ENCODE peak calls at places on chromosome 13, in eight cellular contexts. One of them, this sample, is unnamed. For H3K27me3, the result is how much of the 10 kb centered on the place peaks cover.

GRCh38 chr13:107376393-107377085 is 808.6 kb upstream of the ARGLU1 start:
- DNase-seq in dorsolateral prefrontal cortex: no peak
- DNase-seq in left lung: no peak
- DNase-seq in PC-3: no peak
- DNase-seq in mesenchymal stem cell: no peak
- DNase-seq in naive thymus-derived CD4-positive, alpha-beta T cell: no peak
- DNase-seq in heart right ventricle: no peak
- DNase-seq in adipocyte: peak
- DNase-seq in this sample: no peak

GRCh38 chr13:46654956-46655726 is 102.2 kb downstream of the LRCH1 start:
- DNase-seq in left lung: no peak
- DNase-seq in adipocyte: peak
- DNase-seq in mesenchymal stem cell: no peak
- DNase-seq in heart right ventricle: no peak
- DNase-seq in naive thymus-derived CD4-positive, alpha-beta T cell: no peak
- DNase-seq in PC-3: no peak
- DNase-seq in dorsolateral prefrontal cortex: no peak
- DNase-seq in this sample: no peak

GRCh38 chr13:47004022-47004421 is 107.2 kb upstream of the HTR2A start:
- DNase-seq in left lung: no peak
- DNase-seq in dorsolateral prefrontal cortex: no peak
- DNase-seq in PC-3: peak
- DNase-seq in heart right ventricle: no peak
- DNase-seq in mesenchymal stem cell: peak
- DNase-seq in naive thymus-derived CD4-positive, alpha-beta T cell: no peak
- DNase-seq in adipocyte: no peak
- DNase-seq in this sample: no peak

GRCh38 chr13:39777527-39778061 is 122.1 kb downstream of the COG6 start:
- DNase-seq in PC-3: peak
- DNase-seq in mesenchymal stem cell: peak
- DNase-seq in left lung: no peak
- DNase-seq in naive thymus-derived CD4-positive, alpha-beta T cell: no peak
- DNase-seq in heart right ventricle: no peak
- DNase-seq in adipocyte: peak
- DNase-seq in dorsolateral prefrontal cortex: no peak
- DNase-seq in this sample: peak

GRCh38 chr13:65946387-65946786 is 1283.7 kb downstream of the PCDH9 start:
- DNase-seq in naive thymus-derived CD4-positive, alpha-beta T cell: no peak
- DNase-seq in adipocyte: no peak
- DNase-seq in mesenchymal stem cell: no peak
- DNase-seq in PC-3: peak
- DNase-seq in dorsolateral prefrontal cortex: no peak
- DNase-seq in left lung: no peak
- DNase-seq in heart right ventricle: no peak
- DNase-seq in this sample: no peak

GRCh38 chr13:20192470-20193141 is at the start of gene GJB2:
- DNase-seq in left lung: no peak
- DNase-seq in heart right ventricle: no peak
- DNase-seq in adipocyte: no peak
- DNase-seq in naive thymus-derived CD4-positive, alpha-beta T cell: no peak
- DNase-seq in dorsolateral prefrontal cortex: no peak
- DNase-seq in mesenchymal stem cell: no peak
- DNase-seq in PC-3: peak
- DNase-seq in this sample: no peak

GRCh38 chr13:102028846-102029245 is 373.0 kb downstream of the FGF14 start:
- DNase-seq in left lung: no peak
- DNase-seq in PC-3: no peak
- DNase-seq in adipocyte: no peak
- DNase-seq in heart right ventricle: no peak
- DNase-seq in dorsolateral prefrontal cortex: no peak
- DNase-seq in mesenchymal stem cell: no peak
- DNase-seq in naive thymus-derived CD4-positive, alpha-beta T cell: no peak
- DNase-seq in this sample: no peak

GRCh38 chr13:32837973-32838940 is 178.0 kb upstream of the KL start:
- DNase-seq in heart right ventricle: no peak
- DNase-seq in naive thymus-derived CD4-positive, alpha-beta T cell: no peak
- DNase-seq in mesenchymal stem cell: no peak
- DNase-seq in left lung: no peak
- DNase-seq in adipocyte: no peak
- DNase-seq in PC-3: no peak
- DNase-seq in dorsolateral prefrontal cortex: no peak
- DNase-seq in this sample: no peak

GRCh38 chr13:32878172-32878571 is 138.1 kb upstream of the KL start:
- DNase-seq in dorsolateral prefrontal cortex: no peak
- DNase-seq in left lung: no peak
- DNase-seq in PC-3: peak
- DNase-seq in naive thymus-derived CD4-positive, alpha-beta T cell: no peak
- DNase-seq in heart right ventricle: no peak
- DNase-seq in mesenchymal stem cell: peak
- DNase-seq in adipocyte: no peak
- DNase-seq in this sample: no peak

GRCh38 chr13:42549555-42549941 is 24.4 kb upstream of the TNFSF11 start:
- DNase-seq in PC-3: no peak
- DNase-seq in mesenchymal stem cell: peak
- DNase-seq in adipocyte: no peak
- DNase-seq in dorsolateral prefrontal cortex: no peak
- DNase-seq in heart right ventricle: no peak
- DNase-seq in left lung: no peak
- DNase-seq in naive thymus-derived CD4-positive, alpha-beta T cell: no peak
- DNase-seq in this sample: no peak

GRCh38 chr13:98535501-98536357 is 41.2 kb downstream of the STK24 start:
- DNase-seq in dorsolateral prefrontal cortex: no peak
- DNase-seq in heart right ventricle: no peak
- DNase-seq in left lung: no peak
- DNase-seq in adipocyte: no peak
- DNase-seq in PC-3: peak
- DNase-seq in mesenchymal stem cell: no peak
- DNase-seq in naive thymus-derived CD4-positive, alpha-beta T cell: no peak
- DNase-seq in this sample: no peak

GRCh38 chr13:97211357-97211756 is 10.8 kb upstream of the MBNL2 start:
- DNase-seq in left lung: no peak
- DNase-seq in PC-3: no peak
- DNase-seq in mesenchymal stem cell: no peak
- DNase-seq in dorsolateral prefrontal cortex: no peak
- DNase-seq in heart right ventricle: no peak
- DNase-seq in adipocyte: peak
- DNase-seq in naive thymus-derived CD4-positive, alpha-beta T cell: no peak
- DNase-seq in this sample: no peak

GRCh38 chr13:112065521-112065866 is 1.5 kb upstream of the SOX1 start:
- DNase-seq in adipocyte: no peak
- DNase-seq in heart right ventricle: no peak
- DNase-seq in left lung: no peak
- DNase-seq in PC-3: no peak
- DNase-seq in naive thymus-derived CD4-positive, alpha-beta T cell: no peak
- DNase-seq in mesenchymal stem cell: no peak
- DNase-seq in dorsolateral prefrontal cortex: no peak
- DNase-seq in this sample: no peak

GRCh38 chr13:28568286-28568685 is 73.4 kb upstream of the FLT1 start:
- DNase-seq in PC-3: no peak
- DNase-seq in heart right ventricle: peak
- DNase-seq in adipocyte: peak
- DNase-seq in naive thymus-derived CD4-positive, alpha-beta T cell: no peak
- DNase-seq in dorsolateral prefrontal cortex: peak
- DNase-seq in mesenchymal stem cell: peak
- DNase-seq in left lung: peak
- DNase-seq in this sample: no peak

GRCh38 chr13:35016362-35017148 is 74.5 kb downstream of the NBEA start:
- DNase-seq in adipocyte: no peak
- DNase-seq in dorsolateral prefrontal cortex: no peak
- DNase-seq in mesenchymal stem cell: no peak
- DNase-seq in left lung: no peak
- DNase-seq in heart right ventricle: no peak
- DNase-seq in PC-3: peak
- DNase-seq in naive thymus-derived CD4-positive, alpha-beta T cell: no peak
- DNase-seq in this sample: no peak

GRCh38 chr13:99484405-99484981 is 16.8 kb upstream of the TM9SF2 start:
- DNase-seq in adipocyte: peak
- DNase-seq in mesenchymal stem cell: peak
- DNase-seq in naive thymus-derived CD4-positive, alpha-beta T cell: no peak
- DNase-seq in dorsolateral prefrontal cortex: no peak
- DNase-seq in left lung: no peak
- DNase-seq in heart right ventricle: no peak
- DNase-seq in PC-3: no peak
- DNase-seq in this sample: no peak

GRCh38 chr13:107712145-107712544 is 503.2 kb downstream of the LIG4 start:
- DNase-seq in adipocyte: no peak
- DNase-seq in naive thymus-derived CD4-positive, alpha-beta T cell: no peak
- DNase-seq in left lung: no peak
- DNase-seq in mesenchymal stem cell: peak
- DNase-seq in heart right ventricle: no peak
- DNase-seq in dorsolateral prefrontal cortex: no peak
- DNase-seq in PC-3: no peak
- DNase-seq in this sample: no peak

GRCh38 chr13:48808689-48809088 is 155.0 kb downstream of the CYSLTR2 start:
- DNase-seq in heart right ventricle: no peak
- DNase-seq in dorsolateral prefrontal cortex: no peak
- DNase-seq in PC-3: no peak
- DNase-seq in left lung: no peak
- DNase-seq in naive thymus-derived CD4-positive, alpha-beta T cell: no peak
- DNase-seq in mesenchymal stem cell: peak
- DNase-seq in adipocyte: peak
- DNase-seq in this sample: no peak

GRCh38 chr13:26498524-26499208 is 58.8 kb upstream of the WASF3 start:
- DNase-seq in dorsolateral prefrontal cortex: no peak
- DNase-seq in adipocyte: no peak
- DNase-seq in heart right ventricle: no peak
- DNase-seq in PC-3: no peak
- DNase-seq in mesenchymal stem cell: peak
- DNase-seq in left lung: no peak
- DNase-seq in naive thymus-derived CD4-positive, alpha-beta T cell: no peak
- DNase-seq in this sample: no peak

GRCh38 chr13:98201178-98201577 is 24.1 kb upstream of the RNF113B start:
- DNase-seq in naive thymus-derived CD4-positive, alpha-beta T cell: no peak
- DNase-seq in PC-3: no peak
- DNase-seq in heart right ventricle: no peak
- DNase-seq in adipocyte: no peak
- DNase-seq in dorsolateral prefrontal cortex: no peak
- DNase-seq in left lung: no peak
- DNase-seq in mesenchymal stem cell: no peak
- DNase-seq in this sample: no peak

DNA sequence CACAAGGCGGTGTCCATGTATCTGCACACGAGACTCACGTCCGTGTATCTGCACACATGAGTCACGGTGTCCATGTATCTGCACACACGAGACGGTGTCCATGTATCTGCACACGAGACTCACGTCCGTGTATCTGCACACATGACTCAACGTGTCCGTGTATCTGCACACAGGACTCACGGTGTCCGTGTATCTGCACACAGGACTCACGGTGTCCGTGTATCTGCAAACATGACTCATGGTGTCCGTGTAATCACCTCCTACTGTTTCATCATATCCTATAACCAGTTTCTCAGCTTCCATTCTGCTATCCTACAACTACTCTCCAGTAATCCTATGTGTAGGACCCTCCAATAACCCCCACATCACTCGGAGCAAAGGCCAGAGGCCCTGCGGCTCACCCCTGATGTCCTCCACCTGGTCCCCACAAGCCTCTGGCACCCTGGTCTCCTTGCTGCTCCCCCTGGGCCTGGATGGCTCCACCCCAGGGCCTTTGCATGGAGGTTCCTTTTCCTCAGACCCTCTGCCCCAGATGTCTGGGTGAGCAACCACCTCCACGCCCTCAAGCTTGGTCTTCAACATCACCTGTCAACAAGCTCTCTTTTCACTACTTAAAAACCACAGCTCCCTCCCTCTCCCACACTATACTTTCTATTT is 2.5 kb upstream of the TMEM255B start:
- DNase-seq in adipocyte: no peak
- DNase-seq in dorsolateral prefrontal cortex: no peak
- DNase-seq in PC-3: peak
- DNase-seq in naive thymus-derived CD4-positive, alpha-beta T cell: no peak
- DNase-seq in heart right ventricle: no peak
- DNase-seq in mesenchymal stem cell: peak
- DNase-seq in left lung: no peak
- DNase-seq in this sample: no peak
- H3K27me3 ChIP-seq in adipocyte: under half
- H3K27me3 ChIP-seq in dorsolateral prefrontal cortex: under half
- H3K27me3 ChIP-seq in PC-3: under half
- H3K27me3 ChIP-seq in naive thymus-derived CD4-positive, alpha-beta T cell: under half
- H3K27me3 ChIP-seq in heart right ventricle: under half
- H3K27me3 ChIP-seq in mesenchymal stem cell: under half
- H3K27me3 ChIP-seq in left lung: under half
- H3K27me3 ChIP-seq in this sample: under half

GRCh38 chr13:106369091-106369490 is 166.4 kb downstream of the EFNB2 start:
- DNase-seq in PC-3: no peak
- DNase-seq in mesenchymal stem cell: no peak
- DNase-seq in heart right ventricle: no peak
- DNase-seq in left lung: no peak
- DNase-seq in adipocyte: no peak
- DNase-seq in naive thymus-derived CD4-positive, alpha-beta T cell: no peak
- DNase-seq in dorsolateral prefrontal cortex: no peak
- DNase-seq in this sample: no peak
- H3K4me3 ChIP-seq in PC-3: no peak
- H3K4me3 ChIP-seq in mesenchymal stem cell: no peak
- H3K4me3 ChIP-seq in heart right ventricle: no peak
- H3K4me3 ChIP-seq in left lung: no peak
- H3K4me3 ChIP-seq in adipocyte: no peak
- H3K4me3 ChIP-seq in naive thymus-derived CD4-positive, alpha-beta T cell: no peak
- H3K4me3 ChIP-seq in dorsolateral prefrontal cortex: peak
- H3K4me3 ChIP-seq in this sample: no peak

GRCh38 chr13:78193853-78194252 is 275.2 kb upstream of the EDNRB start:
- DNase-seq in PC-3: no peak
- DNase-seq in adipocyte: no peak
- DNase-seq in heart right ventricle: no peak
- DNase-seq in left lung: no peak
- DNase-seq in mesenchymal stem cell: no peak
- DNase-seq in naive thymus-derived CD4-positive, alpha-beta T cell: no peak
- DNase-seq in dorsolateral prefrontal cortex: no peak
- DNase-seq in this sample: no peak
- H3K27me3 ChIP-seq in PC-3: under half
- H3K27me3 ChIP-seq in adipocyte: under half
- H3K27me3 ChIP-seq in heart right ventricle: under half
- H3K27me3 ChIP-seq in left lung: under half
- H3K27me3 ChIP-seq in mesenchymal stem cell: under half
- H3K27me3 ChIP-seq in naive thymus-derived CD4-positive, alpha-beta T cell: under half
- H3K27me3 ChIP-seq in dorsolateral prefrontal cortex: under half
- H3K27me3 ChIP-seq in this sample: under half

GRCh38 chr13:41018583-41018909 is 570 bp downstream of the ELF1 start:
- DNase-seq in mesenchymal stem cell: no peak
- DNase-seq in adipocyte: no peak
- DNase-seq in dorsolateral prefrontal cortex: no peak
- DNase-seq in left lung: no peak
- DNase-seq in naive thymus-derived CD4-positive, alpha-beta T cell: no peak
- DNase-seq in PC-3: no peak
- DNase-seq in heart right ventricle: no peak
- DNase-seq in this sample: no peak

GRCh38 chr13:41017744-41018582 is 1.2 kb downstream of the ELF1 start:
- DNase-seq in PC-3: peak
- DNase-seq in adipocyte: no peak
- DNase-seq in dorsolateral prefrontal cortex: no peak
- DNase-seq in naive thymus-derived CD4-positive, alpha-beta T cell: no peak
- DNase-seq in heart right ventricle: no peak
- DNase-seq in mesenchymal stem cell: peak
- DNase-seq in left lung: no peak
- DNase-seq in this sample: no peak

GRCh38 chr13:41019027-41019487 is at the start of gene ELF1:
- DNase-seq in mesenchymal stem cell: peak
- DNase-seq in left lung: peak
- DNase-seq in naive thymus-derived CD4-positive, alpha-beta T cell: peak
- DNase-seq in adipocyte: peak
- DNase-seq in dorsolateral prefrontal cortex: no peak
- DNase-seq in heart right ventricle: peak
- DNase-seq in PC-3: peak
- DNase-seq in this sample: peak

GRCh38 chr13:41017153-41017552 is 2.0 kb downstream of the ELF1 start:
- DNase-seq in adipocyte: no peak
- DNase-seq in dorsolateral prefrontal cortex: no peak
- DNase-seq in naive thymus-derived CD4-positive, alpha-beta T cell: no peak
- DNase-seq in mesenchymal stem cell: peak
- DNase-seq in heart right ventricle: no peak
- DNase-seq in left lung: no peak
- DNase-seq in PC-3: no peak
- DNase-seq in this sample: no peak

GRCh38 chr13:41019578-41020347 is 647 bp upstream of the ELF1 start:
- DNase-seq in naive thymus-derived CD4-positive, alpha-beta T cell: no peak
- DNase-seq in dorsolateral prefrontal cortex: no peak
- DNase-seq in left lung: no peak
- DNase-seq in PC-3: no peak
- DNase-seq in heart right ventricle: no peak
- DNase-seq in mesenchymal stem cell: no peak
- DNase-seq in adipocyte: no peak
- DNase-seq in this sample: no peak
- H3K4me3 ChIP-seq in naive thymus-derived CD4-positive, alpha-beta T cell: no peak
- H3K4me3 ChIP-seq in dorsolateral prefrontal cortex: no peak
- H3K4me3 ChIP-seq in left lung: no peak
- H3K4me3 ChIP-seq in PC-3: no peak
- H3K4me3 ChIP-seq in heart right ventricle: no peak
- H3K4me3 ChIP-seq in mesenchymal stem cell: peak
- H3K4me3 ChIP-seq in adipocyte: no peak
- H3K4me3 ChIP-seq in this sample: no peak

This sample was measured in MG63.